ENCODE peak calls at places on chromosomes 7 and 10, in ten cellular contexts. One of them, this sample, is unnamed.

GRCh38 chr10:88670497-88670896 is 6.3 kb downstream of the LIPF start:
- DNase-seq in caudate nucleus: no peak
- DNase-seq in effector CD4-positive, alpha-beta T cell: no peak
- DNase-seq in AG09319: no peak
- DNase-seq in NCI-H774: no peak
- DNase-seq in T-cell: no peak
- DNase-seq in HTR-8/SVneo: no peak
- DNase-seq in stimulated activated CD8-positive, alpha-beta memory T cell treated with anti-CD3 and anti-CD28 coated beads, Interleukin-7, amount 100 ng/mL, for 4 hours: no peak
- DNase-seq in HEK293T: no peak
- DNase-seq in stimulated activated naive CD8-positive, alpha-beta T cell treated with anti-CD3 and anti-CD28 coated beads, Interleukin-15, Interleukin-2, amounts not matched to agents 100 U/mL and 50 U/mL, for 24 hours: no peak
- DNase-seq in this sample: no peak

GRCh38 chr7:14504134-14504533 is 398.4 kb downstream of the DGKB start:
- DNase-seq in caudate nucleus: no peak
- DNase-seq in effector CD4-positive, alpha-beta T cell: no peak
- DNase-seq in AG09319: no peak
- DNase-seq in NCI-H774: peak
- DNase-seq in T-cell: no peak
- DNase-seq in HTR-8/SVneo: no peak
- DNase-seq in stimulated activated CD8-positive, alpha-beta memory T cell treated with anti-CD3 and anti-CD28 coated beads, Interleukin-7, amount 100 ng/mL, for 4 hours: no peak
- DNase-seq in HEK293T: no peak
- DNase-seq in stimulated activated naive CD8-positive, alpha-beta T cell treated with anti-CD3 and anti-CD28 coated beads, Interleukin-15, Interleukin-2, amounts not matched to agents 100 U/mL and 50 U/mL, for 24 hours: no peak
- DNase-seq in this sample: no peak

GRCh38 chr7:128210036-128210347 is 31.1 kb upstream of the LEP start:
- DNase-seq in caudate nucleus: no peak
- DNase-seq in effector CD4-positive, alpha-beta T cell: no peak
- DNase-seq in AG09319: no peak
- DNase-seq in NCI-H774: no peak
- DNase-seq in T-cell: no peak
- DNase-seq in HTR-8/SVneo: no peak
- DNase-seq in stimulated activated CD8-positive, alpha-beta memory T cell treated with anti-CD3 and anti-CD28 coated beads, Interleukin-7, amount 100 ng/mL, for 4 hours: no peak
- DNase-seq in HEK293T: no peak
- DNase-seq in stimulated activated naive CD8-positive, alpha-beta T cell treated with anti-CD3 and anti-CD28 coated beads, Interleukin-15, Interleukin-2, amounts not matched to agents 100 U/mL and 50 U/mL, for 24 hours: no peak
- DNase-seq in this sample: no peak

GRCh38 chr10:72694476-72695369 is 2.8 kb downstream of the MCU start:
- DNase-seq in caudate nucleus: no peak
- DNase-seq in effector CD4-positive, alpha-beta T cell: no peak
- DNase-seq in AG09319: no peak
- DNase-seq in NCI-H774: no peak
- DNase-seq in T-cell: no peak
- DNase-seq in HTR-8/SVneo: no peak
- DNase-seq in stimulated activated CD8-positive, alpha-beta memory T cell treated with anti-CD3 and anti-CD28 coated beads, Interleukin-7, amount 100 ng/mL, for 4 hours: no peak
- DNase-seq in HEK293T: no peak
- DNase-seq in stimulated activated naive CD8-positive, alpha-beta T cell treated with anti-CD3 and anti-CD28 coated beads, Interleukin-15, Interleukin-2, amounts not matched to agents 100 U/mL and 50 U/mL, for 24 hours: no peak
- DNase-seq in this sample: no peak

GRCh38 chr7:159032310-159032709 is 112.4 kb downstream of the VIPR2 start:
- DNase-seq in caudate nucleus: no peak
- DNase-seq in effector CD4-positive, alpha-beta T cell: no peak
- DNase-seq in AG09319: no peak
- DNase-seq in NCI-H774: no peak
- DNase-seq in T-cell: no peak
- DNase-seq in HTR-8/SVneo: no peak
- DNase-seq in stimulated activated CD8-positive, alpha-beta memory T cell treated with anti-CD3 and anti-CD28 coated beads, Interleukin-7, amount 100 ng/mL, for 4 hours: no peak
- DNase-seq in HEK293T: no peak
- DNase-seq in stimulated activated naive CD8-positive, alpha-beta T cell treated with anti-CD3 and anti-CD28 coated beads, Interleukin-15, Interleukin-2, amounts not matched to agents 100 U/mL and 50 U/mL, for 24 hours: no peak
- DNase-seq in this sample: no peak

GRCh38 chr7:2666130-2666529 is 21.9 kb upstream of the AMZ1 start:
- DNase-seq in caudate nucleus: no peak
- DNase-seq in effector CD4-positive, alpha-beta T cell: no peak
- DNase-seq in AG09319: no peak
- DNase-seq in NCI-H774: no peak
- DNase-seq in T-cell: no peak
- DNase-seq in HTR-8/SVneo: no peak
- DNase-seq in stimulated activated CD8-positive, alpha-beta memory T cell treated with anti-CD3 and anti-CD28 coated beads, Interleukin-7, amount 100 ng/mL, for 4 hours: no peak
- DNase-seq in HEK293T: no peak
- DNase-seq in stimulated activated naive CD8-positive, alpha-beta T cell treated with anti-CD3 and anti-CD28 coated beads, Interleukin-15, Interleukin-2, amounts not matched to agents 100 U/mL and 50 U/mL, for 24 hours: no peak
- DNase-seq in this sample: no peak

GRCh38 chr10:33509231-33509871 is 174.9 kb upstream of the NRP1 start:
- DNase-seq in caudate nucleus: no peak
- DNase-seq in effector CD4-positive, alpha-beta T cell: no peak
- DNase-seq in AG09319: peak
- DNase-seq in NCI-H774: peak
- DNase-seq in T-cell: no peak
- DNase-seq in HTR-8/SVneo: peak
- DNase-seq in stimulated activated CD8-positive, alpha-beta memory T cell treated with anti-CD3 and anti-CD28 coated beads, Interleukin-7, amount 100 ng/mL, for 4 hours: no peak
- DNase-seq in HEK293T: peak
- DNase-seq in stimulated activated naive CD8-positive, alpha-beta T cell treated with anti-CD3 and anti-CD28 coated beads, Interleukin-15, Interleukin-2, amounts not matched to agents 100 U/mL and 50 U/mL, for 24 hours: peak
- DNase-seq in this sample: peak

GRCh38 chr7:108875139-108875538 is 305.5 kb downstream of the DNAJB9 start:
- DNase-seq in caudate nucleus: no peak
- DNase-seq in effector CD4-positive, alpha-beta T cell: no peak
- DNase-seq in AG09319: no peak
- DNase-seq in NCI-H774: no peak
- DNase-seq in T-cell: no peak
- DNase-seq in HTR-8/SVneo: no peak
- DNase-seq in stimulated activated CD8-positive, alpha-beta memory T cell treated with anti-CD3 and anti-CD28 coated beads, Interleukin-7, amount 100 ng/mL, for 4 hours: no peak
- DNase-seq in HEK293T: no peak
- DNase-seq in stimulated activated naive CD8-positive, alpha-beta T cell treated with anti-CD3 and anti-CD28 coated beads, Interleukin-15, Interleukin-2, amounts not matched to agents 100 U/mL and 50 U/mL, for 24 hours: peak
- DNase-seq in this sample: no peak

GRCh38 chr7:51602321-51602720 is 285.7 kb upstream of the COBL start:
- DNase-seq in caudate nucleus: no peak
- DNase-seq in effector CD4-positive, alpha-beta T cell: no peak
- DNase-seq in AG09319: no peak
- DNase-seq in NCI-H774: no peak
- DNase-seq in T-cell: no peak
- DNase-seq in HTR-8/SVneo: no peak
- DNase-seq in stimulated activated CD8-positive, alpha-beta memory T cell treated with anti-CD3 and anti-CD28 coated beads, Interleukin-7, amount 100 ng/mL, for 4 hours: no peak
- DNase-seq in HEK293T: no peak
- DNase-seq in stimulated activated naive CD8-positive, alpha-beta T cell treated with anti-CD3 and anti-CD28 coated beads, Interleukin-15, Interleukin-2, amounts not matched to agents 100 U/mL and 50 U/mL, for 24 hours: no peak
- DNase-seq in this sample: no peak